ENCODE peak calls at places on chromosomes 6 and 20, in nine cellular contexts. X, H, Z, C, E, D, Q, N and O are unnamed samples.

GRCh38 chr6:2378891-2379652 is 133.7 kb upstream of the GMDS start:
- DNase-seq in X (no peak), H (no peak), Z (no peak), C (no peak), E (peak), D (no peak), Q (no peak), N (no peak), O (no peak)

GRCh38 chr20:4973330-4974097 is 27.8 kb downstream of the SLC23A2 start:
- DNase-seq in X (no peak), H (peak), Z (peak), C (no peak), E (peak), D (peak), Q (no peak), N (peak), O (no peak)

GRCh38 chr6:155614606-155615005 is 159.0 kb upstream of the NOX3 start:
- DNase-seq in X (no peak), H (no peak), Z (no peak), C (no peak), E (no peak), D (no peak), Q (no peak), N (no peak), O (no peak)

GRCh38 chr20:6575912-6576391 is 191.5 kb upstream of the BMP2 start:
- DNase-seq in X (no peak), H (no peak), Z (peak), C (no peak), E (no peak), D (no peak), Q (no peak), N (no peak), O (no peak)

GRCh38 chr6:8492536-8493125 is 57.3 kb upstream of the SLC35B3 start:
- DNase-seq in X (no peak), H (no peak), Z (no peak), C (no peak), E (no peak), D (no peak), Q (no peak), N (no peak), O (no peak)

GRCh38 chr6:137112067-137112355 is 61.4 kb downstream of the IL22RA2 start:
- DNase-seq in X (no peak), H (no peak), Z (no peak), C (no peak), E (peak), D (no peak), Q (no peak), N (peak), O (no peak)

GRCh38 chr20:62066983-62067433 is 1.3 kb upstream of the TAF4 start:
- DNase-seq in X (peak), H (no peak), Z (no peak), C (no peak), E (no peak), D (no peak), Q (no peak), N (no peak), O (no peak)

GRCh38 chr6:139765825-139766285 is 391.4 kb upstream of the CITED2 start:
- DNase-seq in X (no peak), H (no peak), Z (no peak), C (no peak), E (peak), D (no peak), Q (no peak), N (peak), O (no peak)

GRCh38 chr6:105748737-105749161 is 337.4 kb upstream of the PRDM1 start:
- DNase-seq in X (no peak), H (no peak), Z (peak), C (no peak), E (peak), D (no peak), Q (no peak), N (peak), O (no peak)

GRCh38 chr20:46757754-46758678 is 48.6 kb downstream of the SLC2A10 start:
- DNase-seq in X (peak), H (peak), Z (no peak), C (no peak), E (peak), D (no peak), Q (no peak), N (peak), O (peak)

GRCh38 chr6:53065266-53066058 is at the start of gene FBXO9:
- DNase-seq in X (peak), H (peak), Z (no peak), C (peak), E (no peak), D (peak), Q (no peak), N (peak), O (peak)

GRCh38 chr6:47111685-47112084 is 69.6 kb upstream of the ADGRF1 start:
- DNase-seq in X (no peak), H (no peak), Z (peak), C (no peak), E (no peak), D (no peak), Q (no peak), N (no peak), O (no peak)

GRCh38 chr6:133977983-133978895 is 25.2 kb downstream of the TBPL1 start:
- DNase-seq in X (no peak), H (no peak), Z (peak), C (no peak), E (peak), D (no peak), Q (no peak), N (peak), O (peak)

GRCh38 chr20:34626978-34627377 is 49.9 kb downstream of the PIGU start:
- DNase-seq in X (no peak), H (no peak), Z (no peak), C (no peak), E (no peak), D (no peak), Q (no peak), N (no peak), O (no peak)

GRCh38 chr20:52422574-52423463 is 231.2 kb upstream of the ZFP64 start:
- DNase-seq in X (no peak), H (no peak), Z (no peak), C (no peak), E (peak), D (no peak), Q (no peak), N (no peak), O (no peak)

GRCh38 chr6:2744206-2744771 is 6.4 kb downstream of the MYLK4 start:
- DNase-seq in X (peak), H (peak), Z (no peak), C (no peak), E (no peak), D (no peak), Q (no peak), N (peak), O (no peak)

GRCh38 chr20:7291946-7292345 is 524.5 kb downstream of the BMP2 start:
- DNase-seq in X (no peak), H (no peak), Z (no peak), C (no peak), E (no peak), D (no peak), Q (no peak), N (no peak), O (no peak)

GRCh38 chr6:112061605-112062004 is 7.7 kb downstream of the CCN6 start:
- DNase-seq in X (no peak), H (no peak), Z (no peak), C (no peak), E (peak), D (no peak), Q (no peak), N (no peak), O (no peak)

GRCh38 chr6:89997456-89998445 is 103.5 kb downstream of the GJA10 start:
- DNase-seq in X (peak), H (no peak), Z (no peak), C (no peak), E (peak), D (no peak), Q (no peak), N (no peak), O (no peak)

GRCh38 chr6:89430563-89430962 is 2.4 kb upstream of the ANKRD6 start:
- DNase-seq in X (no peak), H (no peak), Z (no peak), C (no peak), E (no peak), D (no peak), Q (no peak), N (peak), O (peak)

GRCh38 chr6:53326372-53327016 is 22.3 kb downstream of the ELOVL5 start:
- DNase-seq in X (no peak), H (peak), Z (peak), C (peak), E (peak), D (no peak), Q (no peak), N (peak), O (no peak)

GRCh38 chr6:41671376-41671775 is 33.1 kb downstream of the MDFI start:
- DNase-seq in X (no peak), H (no peak), Z (no peak), C (no peak), E (no peak), D (no peak), Q (no peak), N (no peak), O (no peak)

GRCh38 chr20:56890011-56890410 is 260.9 kb downstream of the TFAP2C start:
- DNase-seq in X (no peak), H (no peak), Z (no peak), C (no peak), E (no peak), D (no peak), Q (no peak), N (no peak), O (no peak)

GRCh38 chr6:130713144-130713543 is 114.1 kb upstream of the SMLR1 start:
- DNase-seq in X (no peak), H (no peak), Z (no peak), C (no peak), E (no peak), D (no peak), Q (no peak), N (no peak), O (no peak)

GRCh38 chr6:43869091-43869710 is 99.2 kb downstream of the VEGFA start:
- DNase-seq in X (no peak), H (no peak), Z (no peak), C (no peak), E (no peak), D (no peak), Q (no peak), N (no peak), O (no peak)

GRCh38 chr6:85580878-85581267 is 12.8 kb downstream of the SNX14 start:
- DNase-seq in X (no peak), H (peak), Z (no peak), C (no peak), E (peak), D (no peak), Q (no peak), N (peak), O (no peak)

GRCh38 chr6:71621918-71622519 is 264.3 kb upstream of the RIMS1 start:
- DNase-seq in X (no peak), H (no peak), Z (no peak), C (no peak), E (peak), D (no peak), Q (no peak), N (no peak), O (no peak)